ENCODE peak calls at places on chromosomes 12 and 14, in four cellular contexts. One of them, this sample, is unnamed.

GRCh38 chr14:81269979-81270375 is 49.2 kb upstream of the GTF2A1 start:
- DNase-seq in A549: no peak
- DNase-seq in K562: no peak
- DNase-seq in HepG2: no peak
- DNase-seq in this sample: no peak

GRCh38 chr12:104303538-104304151 is at the start of gene EID3:
- DNase-seq in A549: peak; percentile 90
- DNase-seq in K562: peak; percentile 50
- DNase-seq in HepG2: no peak
- DNase-seq in this sample: no peak

GRCh38 chr14:81805785-81806184 is 272.1 kb upstream of the SEL1L start:
- DNase-seq in A549: no peak
- DNase-seq in K562: no peak
- DNase-seq in HepG2: no peak
- DNase-seq in this sample: no peak

GRCh38 chr12:113040722-113041168 is 15.8 kb upstream of the DTX1 start:
- DNase-seq in A549: peak; percentile 82
- DNase-seq in K562: no peak
- DNase-seq in HepG2: peak; percentile 32
- DNase-seq in this sample: no peak

GRCh38 chr14:104998801-104999200 is 13.2 kb downstream of the CLBA1 start:
- DNase-seq in A549: no peak
- DNase-seq in K562: no peak
- DNase-seq in HepG2: no peak
- DNase-seq in this sample: no peak

GRCh38 chr14:30214456-30215090 is 286.9 kb upstream of the PRKD1 start:
- DNase-seq in A549: peak; percentile 62
- DNase-seq in K562: peak; percentile 7
- DNase-seq in HepG2: peak; percentile 75
- DNase-seq in this sample: peak; percentile 8

GRCh38 chr12:42421844-42422779 is 96.1 kb downstream of the PPHLN1 start:
- DNase-seq in A549: peak; percentile 11
- DNase-seq in K562: peak; percentile 18
- DNase-seq in HepG2: no peak
- DNase-seq in this sample: peak; percentile 7

GRCh38 chr12:56221233-56221756 is 427 bp downstream of the RNF41 start:
- DNase-seq in A549: peak; percentile 39
- DNase-seq in K562: no peak
- DNase-seq in HepG2: no peak
- DNase-seq in this sample: no peak

GRCh38 chr12:97545804-97546203 is 83.2 kb downstream of the RMST start:
- DNase-seq in A549: no peak
- DNase-seq in K562: no peak
- DNase-seq in HepG2: no peak
- DNase-seq in this sample: no peak

GRCh38 chr12:70267550-70267949 is 24.3 kb downstream of the CNOT2 start:
- DNase-seq in A549: peak; percentile 7
- DNase-seq in K562: no peak
- DNase-seq in HepG2: no peak
- DNase-seq in this sample: no peak

GRCh38 chr12:65823481-65824313 is 586 bp upstream of the HMGA2 start:
- DNase-seq in A549: peak; percentile 76
- DNase-seq in K562: no peak
- DNase-seq in HepG2: peak; percentile 76
- DNase-seq in this sample: no peak

GRCh38 chr12:46908936-46909635 is 83.3 kb upstream of the SLC38A4 start:
- DNase-seq in A549: no peak
- DNase-seq in K562: no peak
- DNase-seq in HepG2: no peak
- DNase-seq in this sample: no peak

GRCh38 chr14:92551066-92551841 is 37.7 kb downstream of the RIN3 start:
- DNase-seq in A549: no peak
- DNase-seq in K562: no peak
- DNase-seq in HepG2: no peak
- DNase-seq in this sample: peak; percentile 82

GRCh38 chr14:61308198-61308597 is 13.2 kb upstream of the PRKCH start:
- DNase-seq in A549: no peak
- DNase-seq in K562: no peak
- DNase-seq in HepG2: no peak
- DNase-seq in this sample: no peak

GRCh38 chr12:52992699-52993557 is 13.3 kb upstream of the EIF4B start:
- DNase-seq in A549: peak; percentile 92
- DNase-seq in K562: peak; percentile 63
- DNase-seq in HepG2: peak; percentile 99
- DNase-seq in this sample: no peak

GRCh38 chr14:55071051-55071450 is 19.6 kb downstream of the MAPK1IP1L start:
- DNase-seq in A549: no peak
- DNase-seq in K562: no peak
- DNase-seq in HepG2: no peak
- DNase-seq in this sample: no peak

GRCh38 chr12:42125372-42125767 is 19.3 kb downstream of the GXYLT1 start:
- DNase-seq in A549: no peak
- DNase-seq in K562: no peak
- DNase-seq in HepG2: no peak
- DNase-seq in this sample: no peak

GRCh38 chr12:9943244-9943643 is 11.1 kb upstream of the CLEC2A start:
- DNase-seq in A549: no peak
- DNase-seq in K562: no peak
- DNase-seq in HepG2: no peak
- DNase-seq in this sample: no peak

GRCh38 chr14:55580401-55581010 is 499 bp downstream of the KTN1 start:
- DNase-seq in A549: peak; percentile 22
- DNase-seq in K562: peak; percentile 71
- DNase-seq in HepG2: no peak
- DNase-seq in this sample: no peak

GRCh38 chr12:124695861-124696260 is 128.4 kb upstream of the NCOR2 start:
- DNase-seq in A549: no peak
- DNase-seq in K562: no peak
- DNase-seq in HepG2: no peak
- DNase-seq in this sample: no peak

GRCh38 chr14:106277503-106277902 is 751.1 kb downstream of the TMEM121 start:
- DNase-seq in A549: no peak
- DNase-seq in K562: peak; percentile 42
- DNase-seq in HepG2: peak; percentile 4
- DNase-seq in this sample: no peak

GRCh38 chr14:96274122-96274910 is 18.3 kb downstream of the BDKRB1 start:
- DNase-seq in A549: no peak
- DNase-seq in K562: no peak
- DNase-seq in HepG2: no peak
- DNase-seq in this sample: no peak

GRCh38 chr14:104687601-104688504 is 1.6 kb upstream of the INF2 start:
- DNase-seq in A549: peak; percentile 94
- DNase-seq in K562: no peak
- DNase-seq in HepG2: peak; percentile 84
- DNase-seq in this sample: no peak

GRCh38 chr12:65372574-65372973 is 94.1 kb downstream of the MSRB3 start:
- DNase-seq in A549: no peak
- DNase-seq in K562: no peak
- DNase-seq in HepG2: no peak
- DNase-seq in this sample: no peak

GRCh38 chr14:30034049-30034635 is 106.5 kb upstream of the PRKD1 start:
- DNase-seq in A549: no peak
- DNase-seq in K562: no peak
- DNase-seq in HepG2: no peak
- DNase-seq in this sample: no peak

GRCh38 chr14:69763761-69764510 is 3.0 kb upstream of the SRSF5 start:
- DNase-seq in A549: no peak
- DNase-seq in K562: no peak
- DNase-seq in HepG2: no peak
- DNase-seq in this sample: no peak

GRCh38 chr12:26119391-26119981 is 5.4 kb downstream of the BHLHE41 start:
- DNase-seq in A549: peak; percentile 79
- DNase-seq in K562: peak; percentile 15
- DNase-seq in HepG2: peak; percentile 24
- DNase-seq in this sample: no peak

GRCh38 chr14:60721331-60722162 is 2.6 kb downstream of the SIX4 start:
- DNase-seq in A549: peak; percentile 44
- DNase-seq in K562: peak; percentile 7
- DNase-seq in HepG2: peak; percentile 67
- DNase-seq in this sample: no peak

GRCh38 chr12:102376251-102376747 is 104.1 kb downstream of the IGF1 start:
- DNase-seq in A549: no peak
- DNase-seq in K562: no peak
- DNase-seq in HepG2: no peak
- DNase-seq in this sample: no peak

GRCh38 chr12:89347325-89347829 is 4.9 kb downstream of the DUSP6 start:
- DNase-seq in A549: no peak
- DNase-seq in K562: no peak
- DNase-seq in HepG2: no peak
- DNase-seq in this sample: no peak

GRCh38 chr14:22794533-22794932 is 20.7 kb downstream of the SLC7A7 start:
- DNase-seq in A549: no peak
- DNase-seq in K562: no peak
- DNase-seq in HepG2: no peak
- DNase-seq in this sample: peak; percentile 79

GRCh38 chr12:19201653-19202052 is 72.1 kb downstream of the PLEKHA5 start:
- DNase-seq in A549: no peak
- DNase-seq in K562: no peak
- DNase-seq in HepG2: no peak
- DNase-seq in this sample: no peak

GRCh38 chr14:20680843-20681347 is 3.5 kb upstream of the RNASE4 start:
- DNase-seq in A549: no peak
- DNase-seq in K562: peak; percentile 17
- DNase-seq in HepG2: no peak
- DNase-seq in this sample: no peak

GRCh38 chr12:107330901-107331431 is 237.6 kb upstream of the CRY1 start:
- DNase-seq in A549: no peak
- DNase-seq in K562: no peak
- DNase-seq in HepG2: no peak
- DNase-seq in this sample: no peak

GRCh38 chr14:91573894-91574837 is 64.1 kb upstream of the PPP4R3A start:
- DNase-seq in A549: peak; percentile 62
- DNase-seq in K562: peak; percentile 21
- DNase-seq in HepG2: no peak
- DNase-seq in this sample: peak; percentile 2

GRCh38 chr14:75025082-75025481 is 22.4 kb downstream of the EIF2B2 start:
- DNase-seq in A549: no peak
- DNase-seq in K562: no peak
- DNase-seq in HepG2: no peak
- DNase-seq in this sample: no peak
- H3K27ac ChIP-seq in A549: no peak overlapping the region
- H3K27ac ChIP-seq in K562: peak overlapping the region; percentile 74
- H3K27ac ChIP-seq in HepG2: no peak overlapping the region
- H3K27ac ChIP-seq in this sample: no peak overlapping the region

GRCh38 chr14:76194327-76194726 is 42.6 kb downstream of the GPATCH2L start:
- DNase-seq in A549: no peak
- DNase-seq in K562: no peak
- DNase-seq in HepG2: no peak
- DNase-seq in this sample: peak; percentile 89
- TF ChIP-seq POLR2AphosphoS2 in A549: no peak
- TF ChIP-seq POLR2AphosphoS2 in K562: no peak
- TF ChIP-seq POLR2AphosphoS2 in HepG2: no peak
- TF ChIP-seq POLR2AphosphoS2 in this sample: no peak

GRCh38 chr14:98498019-98498885 is 773.7 kb downstream of the BCL11B start:
- DNase-seq in A549: no peak
- DNase-seq in K562: no peak
- DNase-seq in HepG2: no peak
- DNase-seq in this sample: no peak

GRCh38 chr14:98489115-98489514 is 782.9 kb downstream of the BCL11B start:
- DNase-seq in A549: no peak
- DNase-seq in K562: no peak
- DNase-seq in HepG2: no peak
- DNase-seq in this sample: no peak

GRCh38 chr14:98494582-98494981 is 777.4 kb downstream of the BCL11B start:
- DNase-seq in A549: peak; percentile 20
- DNase-seq in K562: no peak
- DNase-seq in HepG2: no peak
- DNase-seq in this sample: no peak
- H3K27ac ChIP-seq in A549: no peak overlapping the region
- H3K27ac ChIP-seq in K562: no peak overlapping the region
- H3K27ac ChIP-seq in HepG2: no peak overlapping the region
- H3K27ac ChIP-seq in this sample: no peak overlapping the region

DNA sequence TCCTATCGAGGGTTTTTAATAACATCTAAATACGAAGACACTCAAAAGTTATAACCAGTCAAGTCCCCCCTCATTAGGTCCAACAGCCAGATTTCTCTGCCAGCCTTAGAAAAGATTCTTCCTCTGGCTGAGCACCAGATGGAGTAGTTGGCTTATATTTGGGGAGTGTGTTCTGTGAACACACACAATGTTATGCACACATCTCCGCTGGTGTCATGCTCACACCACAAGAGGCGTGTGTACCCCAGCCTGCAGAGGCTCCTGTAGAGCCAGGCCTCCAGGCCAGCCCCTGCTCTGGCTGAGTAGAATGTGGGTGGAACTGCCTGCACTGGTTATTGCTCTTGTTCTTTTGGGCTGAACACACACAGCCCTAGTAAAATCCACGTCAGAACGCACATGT is 64.0 kb downstream of the PIWIL1 start:
- DNase-seq in A549: peak; percentile 42
- DNase-seq in K562: no peak
- DNase-seq in HepG2: peak; percentile 12
- DNase-seq in this sample: no peak
- TF ChIP-seq POLR2AphosphoS2 in A549: no peak
- TF ChIP-seq POLR2AphosphoS2 in K562: no peak
- TF ChIP-seq POLR2AphosphoS2 in HepG2: no peak
- TF ChIP-seq POLR2AphosphoS2 in this sample: no peak